ENCODE peak calls at places on chromosome 6, in four cellular contexts. One of them, this sample, is unnamed. For H3K9me3, the result is how much of the 10 kb centered on the place peaks cover.

GRCh38 chr6:96923871-96924493 is 546 bp upstream of the KLHL32 start:
- DNase-seq in body of pancreas: no peak
- DNase-seq in H9: no peak
- DNase-seq in neural progenitor cell: peak
- DNase-seq in this sample: peak

GRCh38 chr6:15628499-15629131 is 34.2 kb downstream of the DTNBP1 start:
- DNase-seq in body of pancreas: no peak
- DNase-seq in H9: no peak
- DNase-seq in neural progenitor cell: no peak
- DNase-seq in this sample: no peak

GRCh38 chr6:43610431-43610830 is 18.6 kb downstream of the GTPBP2 start:
- DNase-seq in body of pancreas: no peak
- DNase-seq in neural progenitor cell: no peak
- DNase-seq in H9: no peak
- DNase-seq in this sample: no peak

GRCh38 chr6:145051661-145052060 is 683.7 kb downstream of the EPM2A start:
- DNase-seq in body of pancreas: no peak
- DNase-seq in neural progenitor cell: no peak
- DNase-seq in H9: no peak
- DNase-seq in this sample: no peak

GRCh38 chr6:30122515-30122914 is 9.6 kb upstream of the TRIM31 start:
- DNase-seq in neural progenitor cell: no peak
- DNase-seq in body of pancreas: no peak
- DNase-seq in H9: no peak
- DNase-seq in this sample: no peak

GRCh38 chr6:129749749-129750120 is 39.8 kb upstream of the ARHGAP18 start:
- DNase-seq in H9: no peak
- DNase-seq in neural progenitor cell: no peak
- DNase-seq in body of pancreas: no peak
- DNase-seq in this sample: no peak

GRCh38 chr6:41675992-41676391 is 37.7 kb downstream of the MDFI start:
- DNase-seq in H9: no peak
- DNase-seq in neural progenitor cell: no peak
- DNase-seq in body of pancreas: no peak
- DNase-seq in this sample: no peak

GRCh38 chr6:17632929-17633328 is 32.8 kb downstream of the FAM8A1 start:
- DNase-seq in body of pancreas: no peak
- DNase-seq in neural progenitor cell: no peak
- DNase-seq in H9: no peak
- DNase-seq in this sample: no peak

GRCh38 chr6:138107078-138107751 is at the start of gene PERP:
- DNase-seq in body of pancreas: peak
- DNase-seq in H9: peak
- DNase-seq in neural progenitor cell: peak
- DNase-seq in this sample: no peak

GRCh38 chr6:70900061-70900460 is 56.8 kb downstream of the B3GAT2 start:
- DNase-seq in H9: no peak
- DNase-seq in body of pancreas: no peak
- DNase-seq in neural progenitor cell: no peak
- DNase-seq in this sample: no peak

GRCh38 chr6:27684264-27685211 is 211.6 kb upstream of the ZNF184 start:
- DNase-seq in neural progenitor cell: peak
- DNase-seq in H9: peak
- DNase-seq in body of pancreas: peak
- DNase-seq in this sample: no peak

GRCh38 chr6:96975848-96976247 is 51.3 kb downstream of the KLHL32 start:
- DNase-seq in H9: no peak
- DNase-seq in body of pancreas: no peak
- DNase-seq in neural progenitor cell: no peak
- DNase-seq in this sample: no peak

GRCh38 chr6:41208439-41209106 is 7.6 kb upstream of the TREML2 start:
- DNase-seq in body of pancreas: no peak
- DNase-seq in H9: no peak
- DNase-seq in neural progenitor cell: no peak
- DNase-seq in this sample: no peak

GRCh38 chr6:142943746-142944125 is 1.2 kb downstream of the HIVEP2 start:
- DNase-seq in body of pancreas: no peak
- DNase-seq in H9: no peak
- DNase-seq in neural progenitor cell: peak
- DNase-seq in this sample: no peak

GRCh38 chr6:147958683-147959082 is 384.0 kb upstream of the SASH1 start:
- DNase-seq in H9: no peak
- DNase-seq in body of pancreas: peak
- DNase-seq in neural progenitor cell: no peak
- DNase-seq in this sample: no peak
- H3K9me3 ChIP-seq in H9: under half
- H3K9me3 ChIP-seq in body of pancreas: under half
- H3K9me3 ChIP-seq in neural progenitor cell: under half
- H3K9me3 ChIP-seq in this sample: under half

GRCh38 chr6:25961619-25962367 is 809 bp upstream of the TRIM38 start:
- DNase-seq in body of pancreas: no peak
- DNase-seq in neural progenitor cell: no peak
- DNase-seq in H9: no peak
- DNase-seq in this sample: no peak
- TF ChIP-seq CTCF in body of pancreas: no peak
- TF ChIP-seq CTCF in neural progenitor cell: no peak
- TF ChIP-seq CTCF in H9: no peak
- TF ChIP-seq CTCF in this sample: no peak

GRCh38 chr6:37168163-37168758 is 1.7 kb upstream of the PIM1 start:
- DNase-seq in neural progenitor cell: peak
- DNase-seq in body of pancreas: no peak
- DNase-seq in H9: no peak
- DNase-seq in this sample: no peak

GRCh38 chr6:37168809-37169457 is 1.0 kb upstream of the PIM1 start:
- DNase-seq in body of pancreas: peak
- DNase-seq in H9: no peak
- DNase-seq in neural progenitor cell: no peak
- DNase-seq in this sample: peak

GRCh38 chr6:37171141-37171969 is 1.4 kb downstream of the PIM1 start:
- DNase-seq in neural progenitor cell: peak
- DNase-seq in H9: peak
- DNase-seq in body of pancreas: peak
- DNase-seq in this sample: no peak

GRCh38 chr6:37170273-37171140 is 555 bp downstream of the PIM1 start:
- DNase-seq in neural progenitor cell: peak
- DNase-seq in body of pancreas: peak
- DNase-seq in H9: peak
- DNase-seq in this sample: no peak

GRCh38 chr6:37169458-37170272 is at the start of gene PIM1:
- DNase-seq in H9: peak
- DNase-seq in body of pancreas: peak
- DNase-seq in neural progenitor cell: peak
- DNase-seq in this sample: peak
- H3K9me3 ChIP-seq in H9: under half
- H3K9me3 ChIP-seq in body of pancreas: under half
- H3K9me3 ChIP-seq in neural progenitor cell: under half
- H3K9me3 ChIP-seq in this sample: under half

GRCh38 chr6:91483415-91483814 is 896.5 kb upstream of the MAP3K7 start:
- DNase-seq in neural progenitor cell: no peak
- DNase-seq in body of pancreas: no peak
- DNase-seq in H9: no peak
- DNase-seq in this sample: no peak

GRCh38 chr6:91486200-91486599 is 899.3 kb upstream of the MAP3K7 start:
- DNase-seq in H9: no peak
- DNase-seq in body of pancreas: no peak
- DNase-seq in neural progenitor cell: no peak
- DNase-seq in this sample: no peak

GRCh38 chr6:91487729-91488392 is 901.0 kb upstream of the MAP3K7 start:
- DNase-seq in H9: no peak
- DNase-seq in neural progenitor cell: no peak
- DNase-seq in body of pancreas: no peak
- DNase-seq in this sample: no peak

GRCh38 chr6:91482498-91482897 is 895.6 kb upstream of the MAP3K7 start:
- DNase-seq in body of pancreas: no peak
- DNase-seq in H9: no peak
- DNase-seq in neural progenitor cell: no peak
- DNase-seq in this sample: no peak

DNA sequence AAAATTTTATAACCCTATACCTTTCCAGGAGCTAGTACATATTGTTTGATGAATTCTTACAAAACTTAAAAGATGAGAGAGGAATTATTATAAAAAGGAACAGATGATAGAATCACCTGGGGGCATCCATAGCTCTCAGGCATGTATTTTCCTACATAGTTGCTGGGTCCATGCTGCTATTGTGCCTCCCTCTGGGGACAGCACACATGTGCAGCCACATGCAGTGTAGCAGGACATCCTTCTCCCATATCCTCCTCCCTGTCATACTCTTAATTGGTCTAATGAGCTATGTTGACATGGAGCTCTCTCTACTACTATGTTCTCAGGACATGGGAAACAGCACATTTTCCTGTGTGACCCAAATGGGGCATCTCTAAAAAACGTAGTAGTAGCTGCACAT is 898.2 kb upstream of the MAP3K7 start:
- DNase-seq in neural progenitor cell: no peak
- DNase-seq in body of pancreas: no peak
- DNase-seq in H9: no peak
- DNase-seq in this sample: no peak
- TF ChIP-seq CTCF in neural progenitor cell: no peak
- TF ChIP-seq CTCF in body of pancreas: no peak
- TF ChIP-seq CTCF in H9: peak
- TF ChIP-seq CTCF in this sample: no peak

DNA sequence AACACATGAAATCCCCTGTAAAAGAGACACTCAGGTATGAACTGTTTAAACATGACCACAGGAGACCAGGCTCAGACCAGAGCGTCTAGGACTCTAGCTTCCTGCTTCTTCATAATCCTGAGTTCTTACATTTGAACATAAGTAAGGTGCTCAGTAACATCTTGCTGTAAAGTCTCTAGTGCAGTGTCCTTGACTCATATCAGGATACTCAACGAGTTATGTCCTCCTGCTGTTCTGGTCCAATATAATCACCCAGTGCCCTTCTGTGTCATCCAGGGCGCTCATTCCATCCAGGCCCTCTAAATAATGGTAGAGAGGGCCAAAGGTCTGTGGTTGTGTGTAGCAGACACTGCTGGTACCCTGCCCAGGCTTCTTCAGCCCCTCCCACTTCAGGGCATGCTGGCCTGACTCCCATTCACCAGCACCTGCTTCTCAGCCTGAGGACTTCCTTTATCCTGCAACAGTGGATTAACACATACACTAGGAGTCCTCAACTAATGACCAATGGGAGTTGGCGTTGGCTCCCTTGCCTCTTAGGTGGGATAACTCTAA is 66.8 kb upstream of the MOCS1 start:
- DNase-seq in H9: no peak
- DNase-seq in body of pancreas: no peak
- DNase-seq in neural progenitor cell: no peak
- DNase-seq in this sample: no peak
- H3K9me3 ChIP-seq in H9: under half
- H3K9me3 ChIP-seq in body of pancreas: under half
- H3K9me3 ChIP-seq in neural progenitor cell: under half
- H3K9me3 ChIP-seq in this sample: under half

DNA sequence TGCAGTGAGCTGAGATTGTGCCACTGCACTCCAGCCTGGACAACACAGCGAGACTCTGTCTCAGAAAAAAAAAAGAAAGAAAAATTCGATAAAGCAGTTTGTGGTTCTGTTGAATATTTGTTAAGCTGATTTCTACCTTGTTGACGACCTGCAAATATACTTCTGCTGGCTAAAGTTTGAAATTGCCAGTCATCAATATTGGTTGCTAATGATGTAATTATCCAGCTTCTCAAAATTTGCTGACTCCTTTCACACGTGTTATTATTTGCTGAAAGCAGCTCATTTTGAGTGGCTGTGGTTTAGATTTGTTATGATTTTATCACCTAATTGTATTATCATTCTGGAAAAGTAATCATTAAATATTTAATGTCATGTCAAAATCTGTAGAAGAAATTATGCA is 774.3 kb downstream of the QKI start:
- DNase-seq in body of pancreas: no peak
- DNase-seq in neural progenitor cell: no peak
- DNase-seq in H9: no peak
- DNase-seq in this sample: no peak
- TF ChIP-seq CTCF in body of pancreas: no peak
- TF ChIP-seq CTCF in neural progenitor cell: no peak
- TF ChIP-seq CTCF in H9: no peak
- TF ChIP-seq CTCF in this sample: no peak